ENCODE peak calls at places on chromosomes 13 and 19, in nine cellular contexts. K is psoas muscle; P is breast epithelium; F is keratinocyte; V is esophagus squamous epithelium; X is pancreas; T is CD4-positive, CD25-positive, alpha-beta regulatory T cell; A is CD8-positive, alpha-beta memory T cell; N is WERI-Rb-1. B is an unnamed sample.

GRCh38 chr19:32870981-32871451 is 1.4 kb upstream of the SLC7A9 start:
- DNase-seq in X (no peak), V (no peak), T (no peak), N (no peak), A (no peak), F (no peak), K (no peak), P (peak; percentile 11), B (no peak)

GRCh38 chr13:113557013-113557412 is 27.5 kb upstream of the TFDP1 start:
- DNase-seq in T (no peak), V (no peak), N (no peak), A (no peak), F (no peak), X (no peak), P (peak; percentile 10), K (no peak), B (no peak)

GRCh38 chr13:20441879-20442278 is 83.8 kb downstream of the CRYL1 start:
- DNase-seq in V (no peak), T (no peak), K (no peak), A (no peak), F (peak; percentile 40), P (no peak), N (no peak), X (no peak), B (no peak)

GRCh38 chr13:110509478-110509926 is 52.0 kb downstream of the RAB20 start:
- DNase-seq in N (no peak), T (no peak), P (no peak), K (no peak), X (no peak), A (no peak), F (no peak), V (no peak), B (no peak)

GRCh38 chr13:46401432-46401831 is 14.4 kb upstream of the RUBCNL start:
- DNase-seq in N (no peak), T (no peak), A (no peak), F (no peak), X (no peak), K (no peak), P (no peak), V (no peak), B (no peak)

GRCh38 chr13:37540228-37540627 is 58.3 kb downstream of the POSTN start:
- DNase-seq in T (no peak), P (no peak), N (no peak), F (no peak), X (no peak), K (no peak), V (no peak), A (no peak), B (peak; percentile 30)

GRCh38 chr13:21240586-21240985 is 64.1 kb downstream of the MRPL57 start:
- DNase-seq in P (no peak), K (no peak), N (no peak), X (no peak), A (no peak), V (no peak), F (no peak), T (no peak), B (peak; percentile 49)

GRCh38 chr19:33292595-33293254 is 9.6 kb downstream of the CEBPA start:
- DNase-seq in N (peak; percentile 34), V (no peak), F (no peak), P (no peak), K (no peak), A (no peak), X (no peak), T (no peak), B (no peak)

GRCh38 chr13:98664047-98664446 is 87.1 kb upstream of the STK24 start:
- DNase-seq in F (no peak), T (no peak), V (no peak), P (no peak), X (no peak), N (no peak), K (no peak), A (no peak), B (peak; percentile 82)

GRCh38 chr19:45443462-45444317 is 20.0 kb upstream of the ERCC1 start:
- DNase-seq in F (no peak), V (no peak), N (peak; percentile 96), T (peak; percentile 53), K (peak; percentile 98), P (peak; percentile 99), A (peak; percentile 44), X (peak; percentile 97), B (peak; percentile 95)

GRCh38 chr19:10625003-10625761 is at the start of gene SLC44A2:
- DNase-seq in K (peak; percentile 90), F (no peak), A (no peak), P (peak; percentile 80), V (no peak), T (no peak), N (peak; percentile 80), X (peak; percentile 97), B (peak; percentile 61)

GRCh38 chr13:37700887-37701286 is 102.3 kb upstream of the POSTN start:
- DNase-seq in V (no peak), T (no peak), X (no peak), N (no peak), K (no peak), P (no peak), A (no peak), F (no peak), B (no peak)

GRCh38 chr13:97328222-97328790 is 105.7 kb upstream of the RAP2A start:
- DNase-seq in T (no peak), V (no peak), A (no peak), X (no peak), K (no peak), N (no peak), P (peak; percentile 30), F (no peak), B (peak; percentile 59)

GRCh38 chr19:19538767-19539166 is 702 bp downstream of the CILP2 start:
- DNase-seq in T (no peak), K (no peak), N (no peak), X (no peak), V (no peak), A (no peak), F (no peak), P (no peak), B (no peak)
- H3K4me3 ChIP-seq in T (no peak overlapping the region), K (no peak overlapping the region), N (no peak overlapping the region), X (no peak overlapping the region), V (no peak overlapping the region), A (no peak overlapping the region), F (no peak overlapping the region), P (peak overlapping the region; percentile 70), B (no peak overlapping the region)

GRCh38 chr19:50230379-50231351 is 27.2 kb downstream of the MYH14 start:
- DNase-seq in K (no peak), X (no peak), N (no peak), V (no peak), T (no peak), P (no peak), A (no peak), F (no peak), B (no peak)

GRCh38 chr19:50224986-50225747 is 21.7 kb downstream of the MYH14 start:
- DNase-seq in X (no peak), T (no peak), P (no peak), V (no peak), N (no peak), A (no peak), K (peak; percentile 45), F (no peak), B (peak; percentile 61)

GRCh38 chr19:50222691-50223438 is 19.4 kb downstream of the MYH14 start:
- DNase-seq in A (no peak), F (no peak), P (no peak), X (no peak), K (no peak), V (no peak), N (no peak), T (no peak), B (no peak)

GRCh38 chr19:50223439-50223716 is 20.0 kb downstream of the MYH14 start:
- DNase-seq in T (no peak), P (no peak), X (no peak), K (no peak), F (no peak), N (no peak), V (no peak), A (no peak), B (no peak)

GRCh38 chr19:50226536-50226935 is 23.1 kb downstream of the MYH14 start:
- DNase-seq in A (no peak), F (no peak), X (no peak), V (no peak), P (no peak), K (no peak), T (no peak), N (no peak), B (no peak)
- H3K9me3 ChIP-seq in A (no peaks in the 10 kb centered on the region), F (peaks cover 4% of the 10 kb centered on the region), X (no peaks in the 10 kb centered on the region), V (no peaks in the 10 kb centered on the region), P (peaks cover 4% of the 10 kb centered on the region), K (no peaks in the 10 kb centered on the region), T (no peaks in the 10 kb centered on the region), N (no peaks in the 10 kb centered on the region), B (no peaks in the 10 kb centered on the region)

GRCh38 chr19:8052464-8052859 is at the start of gene CCL25:
- DNase-seq in N (no peak), V (no peak), F (no peak), P (no peak), X (no peak), A (no peak), T (no peak), K (no peak), B (no peak)
- H3K4me3 ChIP-seq in N (no peak within 1 kb of the TSS), V (no peak within 1 kb of the TSS), F (no peak within 1 kb of the TSS), P (no peak within 1 kb of the TSS), X (no peak within 1 kb of the TSS), A (no peak within 1 kb of the TSS), T (no peak within 1 kb of the TSS), K (no peak within 1 kb of the TSS), B (no peak within 1 kb of the TSS)

GRCh38 chr19:53136432-53136831 is 3.7 kb upstream of the ZNF415 start:
- DNase-seq in T (no peak), X (no peak), N (no peak), P (no peak), K (no peak), F (no peak), A (no peak), V (no peak), B (no peak)
- H3K9me3 ChIP-seq in T (peaks cover 76% of the 10 kb centered on the region), X (no peaks in the 10 kb centered on the region), N (peaks cover 17% of the 10 kb centered on the region), P (peaks cover 43% of the 10 kb centered on the region), K (peaks cover 35% of the 10 kb centered on the region), F (peaks cover 16% of the 10 kb centered on the region), A (peaks cover 59% of the 10 kb centered on the region), V (peaks cover 42% of the 10 kb centered on the region), B (peaks cover 13% of the 10 kb centered on the region)

GRCh38 chr13:111575276-111575675 is 254.8 kb downstream of the TEX29 start:
- DNase-seq in V (no peak), F (no peak), P (no peak), T (no peak), A (no peak), N (no peak), K (no peak), X (no peak), B (no peak)
- H3K4me3 ChIP-seq in V (no peak overlapping the region), F (no peak overlapping the region), P (no peak overlapping the region), T (no peak overlapping the region), A (no peak overlapping the region), N (no peak overlapping the region), K (no peak overlapping the region), X (no peak overlapping the region), B (no peak overlapping the region)

B was measured in MG63.